ENCODE peak calls at places on chromosomes 12 and 14, in four cellular contexts. E is IMR-90, K is K562, P is keratinocyte. Q is an unnamed sample.

GRCh38 chr12:48036818-48037217 is 32.5 kb upstream of the COL2A1 start:
- DNase-seq in P (no peak), E (no peak), K (no peak), Q (no peak)

GRCh38 chr12:24025153-24025798 is 75.8 kb upstream of the SOX5 start:
- DNase-seq in P (no peak), E (peak; percentile 5), K (peak; percentile 37), Q (no peak)

GRCh38 chr14:61183486-61183885 is 97.7 kb downstream of the TMEM30B start:
- DNase-seq in E (no peak), P (no peak), K (no peak), Q (peak; percentile 94)

GRCh38 chr14:68792830-68793733 is at the start of gene ZFP36L1:
- DNase-seq in K (peak; percentile 84), P (no peak), E (peak; percentile 95), Q (peak; percentile 97)

GRCh38 chr14:96198430-96199133 is 6.1 kb upstream of the BDKRB2 start:
- DNase-seq in P (no peak), E (no peak), K (no peak), Q (peak; percentile 11)

GRCh38 chr12:73308079-73308478 is 1035.9 kb downstream of the TRHDE start:
- DNase-seq in P (no peak), E (no peak), K (no peak), Q (no peak)

GRCh38 chr12:52362118-52362726 is 5.1 kb downstream of the KRT85 start:
- DNase-seq in E (no peak), P (no peak), K (no peak), Q (no peak)

GRCh38 chr12:127909031-127909430 is 357.9 kb upstream of the TMEM132C start:
- DNase-seq in E (no peak), P (no peak), K (no peak), Q (no peak)

GRCh38 chr12:130090564-130090963 is 71.7 kb upstream of the FZD10 start:
- DNase-seq in E (no peak), P (no peak), K (no peak), Q (no peak)

GRCh38 chr12:94839347-94839746 is 164.2 kb downstream of the NDUFA12 start:
- DNase-seq in P (no peak), E (no peak), K (no peak), Q (no peak)

GRCh38 chr14:21219561-21220111 is 49.6 kb downstream of the HNRNPC start:
- DNase-seq in K (no peak), E (no peak), P (no peak), Q (no peak)

GRCh38 chr12:52204095-52204930 is 12.5 kb upstream of the KRT80 start:
- DNase-seq in K (no peak), E (peak; percentile 81), P (no peak), Q (no peak)

GRCh38 chr12:5273709-5274108 is 158.2 kb upstream of the NTF3 start:
- DNase-seq in K (no peak), E (no peak), P (no peak), Q (no peak)

GRCh38 chr14:24079521-24080141 is 8.3 kb downstream of the CPNE6 start:
- DNase-seq in E (no peak), K (no peak), P (no peak), Q (no peak)

GRCh38 chr12:67080637-67081036 is 188.5 kb upstream of the CAND1 start:
- DNase-seq in P (no peak), E (no peak), K (no peak), Q (no peak)

GRCh38 chr12:29110506-29111442 is 38.3 kb upstream of the FAR2 start:
- DNase-seq in K (no peak), P (no peak), E (no peak), Q (no peak)
- H3K9me1 ChIP-seq in K (no peaks in the 10 kb centered on the region), P (no peaks in the 10 kb centered on the region), E (no peaks in the 10 kb centered on the region), Q (no peaks in the 10 kb centered on the region)

GRCh38 chr12:25248137-25248536 is 2.6 kb downstream of the KRAS start:
- DNase-seq in E (no peak), P (no peak), K (no peak), Q (no peak)
- H3K4me1 ChIP-seq in E (peaks cover 5% of the 10 kb centered on the region), P (peaks cover 4% of the 10 kb centered on the region), K (peaks cover 17% of the 10 kb centered on the region), Q (peaks cover 10% of the 10 kb centered on the region)

DNA sequence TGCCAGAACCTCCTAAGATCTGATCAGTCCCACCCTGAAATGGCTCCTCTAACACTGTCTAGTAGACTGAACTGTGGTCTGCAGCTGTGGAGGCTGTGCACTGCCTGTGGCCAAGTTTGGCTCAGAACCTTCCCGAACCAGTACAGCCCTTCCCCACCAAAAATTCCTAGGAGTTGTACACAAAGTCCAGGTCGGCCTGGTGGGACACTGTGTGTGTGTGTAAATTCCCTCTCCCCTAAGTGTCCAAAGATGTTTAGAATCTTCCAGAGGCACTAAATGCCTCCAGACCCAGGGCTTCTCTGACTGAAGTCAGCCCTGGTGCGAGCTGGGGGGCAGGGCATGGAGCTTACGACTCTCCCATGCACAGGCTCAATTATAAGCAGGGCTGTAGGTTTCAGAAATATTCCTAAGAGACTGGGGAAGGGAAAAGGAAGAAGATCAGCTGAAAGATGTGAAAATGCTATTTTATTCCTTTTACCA is 107.0 kb upstream of the ATF7IP start:
- DNase-seq in E (peak; percentile 7), K (no peak), P (no peak), Q (no peak)
- H3K9me1 ChIP-seq in E (peaks cover 5% of the 10 kb centered on the region), K (no peaks in the 10 kb centered on the region), P (no peaks in the 10 kb centered on the region), Q (no peaks in the 10 kb centered on the region)

GRCh38 chr12:92136021-92136735 is 9.5 kb downstream of the BTG1 start:
- DNase-seq in K (no peak), P (no peak), E (no peak), Q (no peak)
- H3K4me1 ChIP-seq in K (no peaks in the 10 kb centered on the region), P (peaks cover 71% of the 10 kb centered on the region), E (peaks cover 19% of the 10 kb centered on the region), Q (peaks cover 57% of the 10 kb centered on the region)

GRCh38 chr14:34484726-34485125 is 22.7 kb upstream of the SPTSSA start:
- DNase-seq in K (no peak), E (no peak), P (no peak), Q (no peak)

GRCh38 chr14:34474187-34474679 is 12.2 kb upstream of the SPTSSA start:
- DNase-seq in P (no peak), K (no peak), E (no peak), Q (no peak)

GRCh38 chr14:34482463-34482862 is 20.4 kb upstream of the SPTSSA start:
- DNase-seq in P (no peak), K (no peak), E (no peak), Q (no peak)

GRCh38 chr14:34475163-34475562 is 13.1 kb upstream of the SPTSSA start:
- DNase-seq in P (no peak), K (no peak), E (no peak), Q (no peak)

GRCh38 chr14:34479694-34480093 is 17.7 kb upstream of the SPTSSA start:
- DNase-seq in P (no peak), K (no peak), E (no peak), Q (no peak)
- H3K9me1 ChIP-seq in P (no peaks in the 10 kb centered on the region), K (no peaks in the 10 kb centered on the region), E (no peaks in the 10 kb centered on the region), Q (no peaks in the 10 kb centered on the region)

GRCh38 chr12:57092529-57092862 is 3.6 kb downstream of the NAB2 start:
- DNase-seq in P (no peak), K (no peak), E (no peak), Q (no peak)
- H3K4me1 ChIP-seq in P (peaks cover 50% of the 10 kb centered on the region), K (peaks cover 73% of the 10 kb centered on the region), E (peaks cover 41% of the 10 kb centered on the region), Q (peaks cover 15% of the 10 kb centered on the region)

GRCh38 chr14:94646066-94646465 is 33.9 kb downstream of the SERPINA3 start:
- DNase-seq in P (no peak), K (no peak), E (no peak), Q (no peak)
- H3K9me1 ChIP-seq in P (no peaks in the 10 kb centered on the region), K (no peaks in the 10 kb centered on the region), E (no peaks in the 10 kb centered on the region), Q (no peaks in the 10 kb centered on the region)

GRCh38 chr12:46577063-46577776 is 204.6 kb upstream of the SLC38A2 start:
- DNase-seq in E (no peak), P (no peak), K (no peak), Q (no peak)

GRCh38 chr12:46574853-46575252 is 202.3 kb upstream of the SLC38A2 start:
- DNase-seq in E (no peak), P (no peak), K (no peak), Q (no peak)

GRCh38 chr12:46580445-46580844 is 207.9 kb upstream of the SLC38A2 start:
- DNase-seq in P (no peak), E (no peak), K (no peak), Q (no peak)

GRCh38 chr12:46578190-46578982 is 205.8 kb upstream of the SLC38A2 start:
- DNase-seq in P (no peak), K (no peak), E (no peak), Q (no peak)

DNA sequence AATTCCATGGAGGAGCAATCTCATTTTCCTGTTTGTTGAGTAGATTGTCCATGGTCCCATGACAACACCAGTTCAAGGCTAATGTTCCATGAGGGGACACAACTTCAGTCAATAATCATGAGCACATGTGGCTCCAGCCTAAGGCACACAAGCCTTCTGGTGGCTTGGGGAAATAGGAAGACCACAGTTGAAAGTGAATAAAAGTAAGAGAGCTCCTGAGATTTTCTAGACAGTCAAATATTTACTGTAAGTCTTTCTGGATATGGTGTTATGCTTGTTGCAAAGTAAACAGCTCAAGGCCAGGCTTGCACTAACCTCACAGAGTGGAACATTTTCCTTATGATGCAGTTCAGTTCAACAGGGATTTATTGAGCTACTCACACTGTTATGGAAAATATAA is 206.9 kb upstream of the SLC38A2 start:
- DNase-seq in K (no peak), P (no peak), E (no peak), Q (no peak)
- H3K4me1 ChIP-seq in K (no peaks in the 10 kb centered on the region), P (peaks cover 17% of the 10 kb centered on the region), E (no peaks in the 10 kb centered on the region), Q (no peaks in the 10 kb centered on the region)

GRCh38 chr14:93708311-93708734 is 80.0 kb downstream of the PRIMA1 start:
- DNase-seq in K (no peak), E (no peak), P (no peak), Q (no peak)
- H3K9me1 ChIP-seq in K (no peaks in the 10 kb centered on the region), E (no peaks in the 10 kb centered on the region), P (no peaks in the 10 kb centered on the region), Q (no peaks in the 10 kb centered on the region)